ENCODE peak calls at places on chromosome 14, in nine cellular contexts. K is A673, M is lung, Q is Panc1, A is OCI-LY7, F is endothelial cell of umbilical vein, S is AG04450, X is AG09309, O is spleen. Y is an unnamed sample.

GRCh38 chr14:96309907-96310330 is 53.2 kb downstream of the ATG2B start:
- DNase-seq in X (no peak), K (peak; percentile 9), A (peak; percentile 7), Q (no peak), S (no peak), M (no peak), O (no peak), F (no peak), Y (no peak)

GRCh38 chr14:22926316-22926715 is 2.9 kb downstream of the PRMT5 start:
- DNase-seq in S (no peak), A (peak; percentile 74), K (no peak), F (no peak), Q (no peak), M (no peak), O (no peak), X (no peak), Y (peak; percentile 6)

GRCh38 chr14:104601786-104602185 is 2.8 kb downstream of the TMEM179 start:
- DNase-seq in S (no peak), K (no peak), X (no peak), Q (no peak), F (no peak), A (no peak), O (peak; percentile 53), M (no peak), Y (peak; percentile 48)

GRCh38 chr14:61547186-61548121 is 147.9 kb upstream of the HIF1A start:
- DNase-seq in X (peak; percentile 88), M (no peak), F (peak; percentile 60), A (no peak), Q (no peak), K (no peak), O (no peak), S (no peak), Y (peak; percentile 91)

GRCh38 chr14:75141967-75142366 is 15.1 kb upstream of the NEK9 start:
- DNase-seq in K (peak; percentile 45), O (no peak), Q (no peak), F (peak; percentile 67), A (peak; percentile 34), X (no peak), M (no peak), S (no peak), Y (peak; percentile 53)

GRCh38 chr14:50035214-50035613 is 81.2 kb downstream of the VCPKMT start:
- DNase-seq in A (no peak), O (no peak), S (no peak), K (no peak), X (no peak), Q (no peak), F (no peak), M (no peak), Y (peak; percentile 41)

GRCh38 chr14:24804813-24805212 is 170.8 kb upstream of the GZMB start:
- DNase-seq in S (no peak), F (no peak), A (no peak), X (no peak), Q (no peak), O (no peak), K (no peak), M (no peak), Y (no peak)

GRCh38 chr14:104682107-104682593 is 7.3 kb upstream of the INF2 start:
- DNase-seq in A (no peak), X (no peak), Q (no peak), O (no peak), S (no peak), F (no peak), M (no peak), K (no peak), Y (no peak)

GRCh38 chr14:105884808-105885281 is 358.5 kb downstream of the TMEM121 start:
- DNase-seq in Q (no peak), O (peak; percentile 44), M (no peak), F (no peak), K (no peak), X (no peak), S (no peak), A (no peak), Y (no peak)

GRCh38 chr14:94427016-94427613 is 25.5 kb downstream of the SERPINA11 start:
- DNase-seq in S (no peak), K (no peak), A (no peak), F (no peak), Q (no peak), M (no peak), O (no peak), X (no peak), Y (no peak)

GRCh38 chr14:63045234-63045611 is at the start of gene KCNH5:
- DNase-seq in X (no peak), O (no peak), A (no peak), K (peak; percentile 88), Q (no peak), M (no peak), S (no peak), F (peak; percentile 50), Y (peak; percentile 12)

GRCh38 chr14:95066427-95066986 is 90.8 kb downstream of the DICER1 start:
- DNase-seq in O (no peak), S (no peak), X (no peak), F (no peak), A (no peak), M (no peak), Q (no peak), K (no peak), Y (no peak)

GRCh38 chr14:62546862-62547474 is 498.3 kb downstream of the KCNH5 start:
- DNase-seq in A (no peak), O (no peak), F (no peak), S (no peak), X (no peak), M (no peak), K (no peak), Q (no peak), Y (no peak)

GRCh38 chr14:61498811-61499210 is 177.4 kb downstream of the PRKCH start:
- DNase-seq in S (peak; percentile 24), O (no peak), X (peak; percentile 66), K (no peak), A (no peak), Q (no peak), F (peak; percentile 91), M (no peak), Y (peak; percentile 81)

DNA sequence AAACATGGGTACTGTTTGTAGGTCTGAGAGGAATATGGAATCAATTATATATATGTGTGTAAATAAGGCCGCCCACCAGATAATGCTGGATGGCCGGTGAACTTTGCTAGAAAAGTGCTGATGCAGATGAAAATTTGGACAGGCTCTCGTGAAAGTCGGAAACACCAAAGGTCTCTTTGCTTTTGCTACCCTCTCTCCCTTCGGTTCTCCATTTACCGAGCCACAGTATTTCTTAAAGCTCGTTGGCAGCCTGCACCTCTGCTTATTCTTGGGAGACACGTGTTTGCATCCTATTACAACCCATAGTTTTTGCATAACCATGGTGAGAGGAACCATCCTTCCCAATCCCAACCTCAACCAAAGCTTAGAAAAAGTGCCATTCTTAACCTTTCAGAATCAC is 109.6 kb downstream of the FOXN3 start:
- DNase-seq in X (no peak), O (no peak), F (no peak), A (peak; percentile 58), K (no peak), S (no peak), M (no peak), Q (no peak), Y (no peak)
- H3K4me3 ChIP-seq in X (no peak overlapping the region), O (no peak overlapping the region), F (no peak overlapping the region), A (peak overlapping the region; percentile 44), K (no peak overlapping the region), S (no peak overlapping the region), M (no peak overlapping the region), Q (no peak overlapping the region), Y (no peak overlapping the region)

DNA sequence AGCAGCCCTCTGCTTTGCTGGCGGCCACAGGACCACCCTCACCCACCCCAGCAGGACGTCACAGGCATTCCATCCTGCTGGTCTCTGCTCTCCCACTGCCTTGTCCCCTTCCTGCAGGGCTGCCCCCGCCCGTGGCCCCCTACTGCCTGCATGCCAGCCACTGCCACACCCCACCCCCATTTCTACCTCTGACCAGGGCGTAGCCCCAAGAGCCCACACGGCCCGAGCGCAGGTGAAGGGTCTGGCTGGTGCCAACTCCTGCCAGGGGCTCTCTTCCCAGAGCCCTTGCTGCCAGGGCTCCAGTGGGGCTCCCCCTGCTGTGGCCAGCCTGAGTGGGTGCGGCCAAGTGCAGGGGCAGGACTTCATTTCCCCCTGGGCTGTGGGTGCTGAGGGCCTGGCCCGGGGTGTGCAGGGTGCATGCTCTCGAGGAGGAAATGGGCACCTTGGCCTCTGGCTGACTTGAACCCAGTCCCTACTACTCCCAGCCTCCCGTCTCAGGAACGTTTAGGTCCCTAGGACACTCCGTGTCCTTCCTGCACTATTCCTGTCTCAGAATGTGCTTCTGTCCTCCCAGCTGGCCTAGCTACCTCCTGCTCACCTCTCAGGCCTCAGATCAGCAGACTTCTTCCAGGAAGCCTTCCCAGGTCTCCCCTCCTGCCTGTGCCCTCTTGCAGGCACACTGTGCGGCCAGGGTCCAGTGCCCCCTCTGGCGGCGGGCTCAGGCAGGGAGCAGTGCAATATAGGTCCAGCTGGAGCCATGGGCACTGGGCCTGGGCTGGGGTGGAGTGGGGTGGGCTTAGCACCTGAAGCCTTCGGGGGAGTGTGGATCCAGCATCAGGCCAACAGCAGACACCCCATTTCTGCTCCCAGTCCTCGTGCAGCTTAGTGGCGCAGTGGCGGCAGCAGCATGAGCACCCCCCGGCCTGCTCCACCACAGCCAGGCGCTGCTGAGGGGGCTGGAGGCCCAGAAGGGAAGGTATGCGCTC is 1.4 kb downstream of the LBHD2 start:
- DNase-seq in K (no peak), S (no peak), Q (no peak), O (peak; percentile 65), X (no peak), F (no peak), A (no peak), M (no peak), Y (no peak)
- TF ChIP-seq CTCF in K (no peak), S (peak; percentile 40), Q (peak; percentile 75), O (no peak), X (peak; percentile 22), F (peak; percentile 22), A (no peak), M (no peak), Y (peak; percentile 15)

DNA sequence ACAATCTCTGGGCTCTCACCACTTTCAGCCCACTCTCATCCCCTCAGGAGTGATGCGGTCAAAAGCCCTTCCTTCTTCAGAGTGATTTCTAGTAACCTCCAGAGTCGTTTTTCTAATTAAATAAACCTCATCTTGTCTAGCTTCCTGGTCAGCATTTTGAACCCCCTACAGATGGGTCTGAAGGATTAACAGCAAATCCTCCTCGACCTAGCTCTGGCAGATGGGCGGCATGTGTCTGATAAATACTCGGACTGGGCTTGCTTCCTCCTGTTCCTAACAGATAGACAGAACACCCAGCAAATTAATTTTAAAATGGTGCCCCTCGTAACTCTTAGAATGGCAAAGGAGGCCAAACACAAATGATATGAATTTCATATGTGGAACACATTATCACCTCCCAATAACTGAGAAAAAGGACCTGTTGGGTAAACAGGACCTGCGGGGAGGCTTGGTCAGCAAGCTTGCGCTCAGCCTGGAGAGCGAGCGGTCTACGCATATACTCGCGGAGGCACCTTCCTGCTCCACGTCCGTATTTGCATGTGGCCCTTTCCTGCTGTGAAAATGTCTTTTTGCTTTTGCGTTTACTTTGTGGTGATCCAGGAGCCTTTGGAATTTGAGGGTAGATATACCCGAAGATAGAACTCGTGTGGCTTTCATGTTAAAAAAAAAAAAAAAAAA is 79.7 kb downstream of the OTX2 start:
- DNase-seq in F (no peak), X (no peak), A (no peak), S (no peak), Q (no peak), K (no peak), M (no peak), O (no peak), Y (no peak)
- H3K4me3 ChIP-seq in F (no peak overlapping the region), X (no peak overlapping the region), A (no peak overlapping the region), S (no peak overlapping the region), Q (no peak overlapping the region), K (no peak overlapping the region), M (no peak overlapping the region), O (no peak overlapping the region), Y (no peak overlapping the region)

DNA sequence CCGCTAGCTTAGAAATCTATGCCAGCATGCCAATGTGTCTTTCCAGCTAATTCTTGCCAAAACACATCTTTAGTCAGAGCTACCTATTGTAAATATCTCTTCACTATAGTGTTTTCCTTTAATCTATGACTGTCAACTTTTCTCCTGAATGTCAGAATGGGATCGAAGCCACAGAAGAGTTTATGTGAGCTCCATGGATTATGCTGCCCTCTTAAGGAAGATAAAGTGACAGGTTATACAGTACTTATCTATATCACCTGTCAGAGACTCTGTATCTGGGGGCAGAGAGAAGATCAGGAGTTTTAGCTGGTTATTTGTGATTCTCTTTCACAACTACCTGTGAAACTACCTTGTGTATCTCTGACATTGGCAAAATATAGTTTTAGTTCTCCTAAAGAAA is 204.3 kb upstream of the SEL1L start:
- DNase-seq in M (no peak), Q (no peak), K (no peak), S (no peak), X (no peak), O (no peak), F (no peak), A (no peak), Y (no peak)
- TF ChIP-seq CTCF in M (no peak), Q (no peak), K (no peak), S (no peak), X (no peak), O (no peak), F (no peak), A (no peak), Y (no peak)

Y was measured in AG10803.